ENCODE peak calls at places on chromosomes 4 and X, in five cellular contexts. V is fibroblast of the aortic adventitia, M is IMR-90, Q is neuronal stem cell, O is choroid plexus epithelial cell. D is an unnamed sample.

GRCh38 chr4:115670930-115671329 is 557.5 kb upstream of the NDST4 start:
- DNase-seq in O (no peak), V (no peak), Q (no peak), M (no peak), D (no peak)

GRCh38 chr4:164350086-164350485 is 403.8 kb upstream of the SMIM31 start:
- DNase-seq in V (no peak), Q (no peak), O (no peak), M (peak; percentile 17), D (peak; percentile 8)

GRCh38 chr4:15320116-15320515 is 107.7 kb upstream of the C1QTNF7 start:
- DNase-seq in O (no peak), M (no peak), V (no peak), Q (no peak), D (no peak)

GRCh38 chr4:40688446-40689095 is 58.9 kb upstream of the RBM47 start:
- DNase-seq in O (no peak), M (no peak), Q (no peak), V (no peak), D (no peak)

GRCh38 chr4:108849611-108850406 is 87.0 kb upstream of the ETNPPL start:
- DNase-seq in Q (no peak), O (peak; percentile 80), V (peak; percentile 32), M (peak; percentile 80), D (peak; percentile 83)

GRCh38 chr4:158811704-158812103 is 42.9 kb downstream of the FNIP2 start:
- DNase-seq in O (peak; percentile 60), Q (no peak), V (no peak), M (no peak), D (no peak)

GRCh38 chr4:181504846-181505374 is 738.3 kb upstream of the TENM3 start:
- DNase-seq in O (no peak), V (no peak), M (no peak), Q (no peak), D (no peak)

GRCh38 chr4:7885216-7886134 is 54.2 kb downstream of the AFAP1 start:
- DNase-seq in Q (no peak), V (no peak), O (no peak), M (no peak), D (no peak)

GRCh38 chr4:125085-125820 is 952 bp downstream of the ZNF718 start:
- DNase-seq in O (peak; percentile 63), M (peak; percentile 17), Q (peak; percentile 17), V (peak; percentile 7), D (peak; percentile 25)

GRCh38 chr4:21136231-21136630 is 436.0 kb downstream of the PACRGL start:
- DNase-seq in Q (no peak), O (no peak), V (no peak), M (no peak), D (no peak)

GRCh38 chrX:15436220-15436619 is 52.0 kb upstream of the VEGFD start:
- DNase-seq in M (peak; percentile 11), Q (no peak), O (no peak), V (peak; percentile 55), D (no peak)

GRCh38 chrX:48937065-48937907 is 18.5 kb upstream of the PIM2 start:
- DNase-seq in V (no peak), O (peak; percentile 89), M (no peak), Q (no peak), D (peak; percentile 82)

GRCh38 chr4:119296356-119296755 is 25.6 kb downstream of the FABP2 start:
- DNase-seq in O (no peak), Q (no peak), M (no peak), V (no peak), D (no peak)

GRCh38 chrX:153688900-153689590 is 1.3 kb downstream of the SLC6A8 start:
- DNase-seq in V (peak; percentile 21), Q (no peak), O (no peak), M (peak; percentile 6), D (peak; percentile 27)

GRCh38 chr4:183987987-183988392 is 82.9 kb downstream of the STOX2 start:
- DNase-seq in M (peak; percentile 95), Q (peak; percentile 83), O (peak; percentile 84), V (peak; percentile 95), D (peak; percentile 92)

GRCh38 chrX:107787827-107788226 is 10.3 kb downstream of the NCBP2L start:
- DNase-seq in O (no peak), V (peak; percentile 6), M (no peak), Q (no peak), D (no peak)

DNA sequence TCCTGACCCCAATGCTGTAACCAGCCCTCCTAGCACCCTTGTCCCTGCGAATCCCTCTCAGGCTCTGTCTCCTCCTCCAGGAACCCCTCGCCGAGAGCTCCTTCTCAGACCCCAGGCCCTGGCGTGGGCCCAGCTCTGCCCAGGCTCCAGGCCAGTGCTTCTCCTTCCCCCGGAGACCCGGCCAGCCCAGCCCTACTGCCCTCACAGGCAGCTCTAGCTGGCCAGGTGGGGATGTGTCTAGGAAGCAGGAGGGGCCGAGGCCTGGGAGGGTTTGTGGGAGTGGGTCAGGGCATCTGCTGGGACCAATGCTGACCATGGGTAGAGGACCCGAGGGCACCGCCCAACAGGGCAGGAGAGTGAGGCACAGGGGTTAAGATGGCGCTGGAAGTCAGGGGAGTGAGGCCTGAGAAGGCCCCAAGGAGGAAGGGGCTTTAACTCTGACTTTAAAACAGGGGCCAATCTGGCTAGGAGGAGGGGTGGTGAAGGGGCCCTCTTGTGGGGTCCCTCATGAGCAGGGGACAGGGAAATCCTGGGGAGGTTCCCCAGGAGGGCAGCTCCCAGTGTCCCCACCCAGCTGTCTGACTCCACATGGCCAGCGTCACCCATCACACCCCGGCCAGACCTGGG is 64.7 kb upstream of the NKX1-1 start:
- DNase-seq in O (no peak), V (no peak), M (no peak), Q (no peak), D (no peak)
- H3K4me3 ChIP-seq in O (no peak overlapping the region), V (no peak overlapping the region), M (no peak overlapping the region), Q (no peak overlapping the region), D (no peak overlapping the region)

GRCh38 chr4:169266661-169267060 is 4.1 kb downstream of the SH3RF1 start:
- DNase-seq in V (no peak), M (no peak), O (no peak), Q (no peak), D (no peak)

GRCh38 chr4:169266081-169266480 is 4.7 kb downstream of the SH3RF1 start:
- DNase-seq in O (no peak), M (no peak), Q (no peak), V (no peak), D (no peak)

GRCh38 chr4:169263791-169264392 is 6.9 kb downstream of the SH3RF1 start:
- DNase-seq in V (no peak), O (no peak), M (no peak), Q (no peak), D (no peak)

GRCh38 chr4:169268951-169269781 is 1.6 kb downstream of the SH3RF1 start:
- DNase-seq in M (peak; percentile 87), O (peak; percentile 86), Q (no peak), V (peak; percentile 93), D (peak; percentile 79)

DNA sequence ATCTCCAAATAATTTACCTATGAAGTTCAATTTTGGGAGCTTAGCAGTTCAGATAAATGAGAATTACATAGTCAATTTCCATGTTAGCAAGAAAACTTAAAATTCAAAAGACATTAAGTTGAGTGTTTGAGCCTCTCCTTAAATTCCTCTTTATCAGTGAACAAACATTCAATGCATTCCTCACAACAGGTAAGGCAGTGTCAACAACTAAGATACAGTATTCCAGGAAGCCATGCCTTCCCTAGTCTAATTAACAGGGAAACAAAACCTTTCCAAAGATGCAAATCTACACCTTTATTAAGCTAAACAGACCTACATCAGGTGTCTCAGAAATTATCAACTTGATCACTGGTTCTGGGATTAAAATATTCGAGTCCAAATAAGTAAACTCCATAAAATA is 3.7 kb downstream of the SH3RF1 start:
- DNase-seq in V (no peak), M (no peak), Q (no peak), O (no peak), D (no peak)
- H3K4me3 ChIP-seq in V (peak overlapping the region; percentile 58), M (no peak overlapping the region), Q (no peak overlapping the region), O (no peak overlapping the region), D (peak overlapping the region; percentile 1)

GRCh38 chr4:169611157-169611556 is 1.2 kb downstream of the NEK1 start:
- DNase-seq in V (no peak), Q (no peak), M (no peak), O (peak; percentile 42), D (peak; percentile 23)
- H3K4me3 ChIP-seq in V (peak overlapping the region; percentile 98), Q (no peak overlapping the region), M (peak overlapping the region; percentile 6), O (peak overlapping the region; percentile 94), D (peak overlapping the region; percentile 92)

DNA sequence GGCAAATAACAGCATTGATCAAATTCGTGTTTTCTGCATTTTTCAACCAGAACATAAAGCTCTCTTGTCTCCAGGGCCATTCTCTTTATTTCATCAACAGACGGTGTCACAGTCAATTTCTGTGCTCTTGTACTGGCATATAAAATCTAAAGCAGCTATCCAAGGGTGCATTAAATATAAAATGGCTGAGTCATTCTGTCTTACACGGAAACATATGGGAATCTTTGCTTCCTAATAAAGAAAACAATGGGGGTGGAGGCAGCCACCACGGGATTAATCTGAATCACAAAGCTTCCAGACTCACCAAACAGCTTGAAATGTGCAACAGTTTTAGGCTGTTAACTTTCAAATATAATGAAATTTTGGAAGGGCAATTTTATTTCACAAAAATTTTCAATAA is 132.6 kb downstream of the IL15 start:
- DNase-seq in V (peak; percentile 74), O (peak; percentile 45), Q (no peak), M (peak; percentile 86), D (peak; percentile 72)
- H3K4me3 ChIP-seq in V (no peak overlapping the region), O (no peak overlapping the region), Q (no peak overlapping the region), M (no peak overlapping the region), D (no peak overlapping the region)

DNA sequence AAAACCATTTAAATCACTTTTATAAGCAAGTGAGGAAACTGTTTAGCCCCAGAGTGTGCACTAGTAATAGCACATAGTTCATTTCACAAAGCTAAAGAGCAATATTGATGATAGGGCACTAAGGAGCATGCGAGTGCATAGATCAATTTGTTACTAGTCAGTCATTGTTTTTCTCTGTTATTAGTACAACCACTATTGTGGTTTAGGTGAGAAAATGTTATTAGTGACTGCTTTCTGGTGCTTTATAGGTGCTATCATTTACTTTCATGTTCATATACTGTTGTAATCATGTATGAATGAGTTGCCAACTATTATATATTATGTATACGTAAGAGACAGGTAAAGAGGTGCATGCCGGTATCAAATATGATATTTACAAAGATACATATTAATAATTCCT is 113.8 kb downstream of the CCSER1 start:
- DNase-seq in Q (no peak), O (no peak), V (no peak), M (no peak), D (no peak)
- H3K4me3 ChIP-seq in Q (no peak overlapping the region), O (no peak overlapping the region), V (no peak overlapping the region), M (no peak overlapping the region), D (no peak overlapping the region)

GRCh38 chr4:186554890-186555827 is at the start of gene MTNR1A:
- DNase-seq in M (no peak), Q (peak; percentile 46), V (no peak), O (peak; percentile 13), D (peak; percentile 25)
- H3K4me3 ChIP-seq in M (peak within 1 kb of the TSS; percentile 38), Q (peak within 1 kb of the TSS; percentile 96), V (peak within 1 kb of the TSS; percentile 9), O (peak within 1 kb of the TSS; percentile 41), D (peak within 1 kb of the TSS; percentile 27)

GRCh38 chr4:140153419-140153743 is 603 bp downstream of the MAML3 start:
- DNase-seq in Q (no peak), V (no peak), M (no peak), O (no peak), D (no peak)
- H3K4me3 ChIP-seq in Q (peak overlapping the region; percentile 97), V (peak overlapping the region; percentile 87), M (peak overlapping the region; percentile 90), O (peak overlapping the region; percentile 76), D (peak overlapping the region; percentile 86)

DNA sequence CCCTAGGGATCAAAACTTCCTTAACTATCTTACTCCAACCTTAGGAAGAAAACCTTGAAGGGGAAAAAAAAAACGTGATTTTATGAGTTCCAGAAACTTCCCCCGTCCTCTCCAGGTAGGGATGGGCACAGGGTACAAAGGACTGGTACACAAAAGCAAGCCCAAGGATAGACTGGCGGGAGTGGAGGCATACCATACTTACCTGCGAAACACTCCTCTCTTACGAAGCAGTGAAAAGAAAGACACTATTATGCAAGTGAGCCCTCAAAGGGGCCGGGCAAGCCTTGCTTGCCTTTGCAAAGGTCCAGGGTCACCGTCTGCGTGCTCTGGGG is 651 bp downstream of the TSPAN6 start:
- DNase-seq in Q (no peak), M (no peak), V (no peak), O (no peak), D (no peak)
- H3K4me3 ChIP-seq in Q (peak overlapping the region; percentile 91), M (peak overlapping the region; percentile 63), V (peak overlapping the region; percentile 72), O (peak overlapping the region; percentile 70), D (peak overlapping the region; percentile 65)